ENCODE peak calls at places on chromosomes 2 and 18, in ten cellular contexts. One of them, this sample, is unnamed.

GRCh38 chr2:229084467-229084866 is 186.6 kb downstream of the PID1 start:
- DNase-seq in stomach: no peak
- DNase-seq in H1: no peak
- DNase-seq in ovary: no peak
- DNase-seq in A549: no peak
- DNase-seq in sigmoid colon: no peak
- DNase-seq in K562: no peak
- DNase-seq in GM12878: no peak
- DNase-seq in tibial nerve: no peak
- DNase-seq in upper lobe of left lung: no peak
- DNase-seq in this sample: no peak

GRCh38 chr2:68828887-68829708 is 42.1 kb downstream of the BMP10 start:
- DNase-seq in sigmoid colon: peak; percentile 96
- DNase-seq in H1: no peak
- DNase-seq in ovary: peak; percentile 98
- DNase-seq in tibial nerve: peak; percentile 92
- DNase-seq in K562: peak; percentile 81
- DNase-seq in upper lobe of left lung: peak; percentile 98
- DNase-seq in GM12878: no peak
- DNase-seq in stomach: peak; percentile 94
- DNase-seq in A549: peak; percentile 84
- DNase-seq in this sample: peak; percentile 93

GRCh38 chr2:235478609-235479008 is 15.2 kb upstream of the AGAP1 start:
- DNase-seq in H1: no peak
- DNase-seq in stomach: no peak
- DNase-seq in sigmoid colon: no peak
- DNase-seq in ovary: no peak
- DNase-seq in A549: no peak
- DNase-seq in K562: no peak
- DNase-seq in upper lobe of left lung: no peak
- DNase-seq in GM12878: no peak
- DNase-seq in tibial nerve: no peak
- DNase-seq in this sample: no peak

GRCh38 chr2:72094701-72095100 is 53.0 kb downstream of the CYP26B1 start:
- DNase-seq in ovary: no peak
- DNase-seq in GM12878: no peak
- DNase-seq in upper lobe of left lung: no peak
- DNase-seq in H1: no peak
- DNase-seq in tibial nerve: no peak
- DNase-seq in stomach: peak; percentile 10
- DNase-seq in A549: no peak
- DNase-seq in K562: no peak
- DNase-seq in sigmoid colon: no peak
- DNase-seq in this sample: no peak

GRCh38 chr2:86522711-86523110 is 40.5 kb downstream of the CHMP3 start:
- DNase-seq in H1: no peak
- DNase-seq in K562: no peak
- DNase-seq in A549: no peak
- DNase-seq in GM12878: no peak
- DNase-seq in ovary: no peak
- DNase-seq in stomach: no peak
- DNase-seq in tibial nerve: no peak
- DNase-seq in sigmoid colon: no peak
- DNase-seq in upper lobe of left lung: no peak
- DNase-seq in this sample: no peak

GRCh38 chr2:29233428-29233827 is 118.2 kb downstream of the CLIP4 start:
- DNase-seq in tibial nerve: no peak
- DNase-seq in stomach: no peak
- DNase-seq in upper lobe of left lung: no peak
- DNase-seq in H1: no peak
- DNase-seq in GM12878: no peak
- DNase-seq in ovary: no peak
- DNase-seq in sigmoid colon: no peak
- DNase-seq in A549: no peak
- DNase-seq in K562: no peak
- DNase-seq in this sample: no peak

GRCh38 chr2:169572189-169572588 is 1.5 kb downstream of the FASTKD1 start:
- DNase-seq in GM12878: no peak
- DNase-seq in ovary: no peak
- DNase-seq in K562: no peak
- DNase-seq in H1: no peak
- DNase-seq in tibial nerve: no peak
- DNase-seq in upper lobe of left lung: no peak
- DNase-seq in stomach: no peak
- DNase-seq in A549: no peak
- DNase-seq in sigmoid colon: no peak
- DNase-seq in this sample: no peak

GRCh38 chr2:174759381-174760064 is 4.7 kb downstream of the CHRNA1 start:
- DNase-seq in GM12878: no peak
- DNase-seq in upper lobe of left lung: no peak
- DNase-seq in tibial nerve: no peak
- DNase-seq in A549: no peak
- DNase-seq in sigmoid colon: no peak
- DNase-seq in stomach: no peak
- DNase-seq in K562: no peak
- DNase-seq in ovary: no peak
- DNase-seq in H1: no peak
- DNase-seq in this sample: peak; percentile 64

GRCh38 chr18:79552696-79553095 is 126.9 kb upstream of the CTDP1 start:
- DNase-seq in H1: no peak
- DNase-seq in ovary: no peak
- DNase-seq in sigmoid colon: no peak
- DNase-seq in upper lobe of left lung: no peak
- DNase-seq in GM12878: no peak
- DNase-seq in A549: no peak
- DNase-seq in stomach: no peak
- DNase-seq in K562: no peak
- DNase-seq in tibial nerve: no peak
- DNase-seq in this sample: no peak

GRCh38 chr18:8084160-8084559 is 517.0 kb downstream of the PTPRM start:
- DNase-seq in upper lobe of left lung: no peak
- DNase-seq in K562: peak; percentile 39
- DNase-seq in tibial nerve: no peak
- DNase-seq in sigmoid colon: no peak
- DNase-seq in GM12878: no peak
- DNase-seq in ovary: no peak
- DNase-seq in stomach: no peak
- DNase-seq in H1: peak; percentile 63
- DNase-seq in A549: peak; percentile 15
- DNase-seq in this sample: no peak

GRCh38 chr2:100235098-100235497 is 87.2 kb downstream of the LONRF2 start:
- DNase-seq in A549: no peak
- DNase-seq in sigmoid colon: no peak
- DNase-seq in stomach: peak; percentile 25
- DNase-seq in H1: no peak
- DNase-seq in K562: no peak
- DNase-seq in tibial nerve: no peak
- DNase-seq in ovary: no peak
- DNase-seq in GM12878: no peak
- DNase-seq in upper lobe of left lung: no peak
- DNase-seq in this sample: peak; percentile 22

GRCh38 chr2:68980956-68981355 is 6.5 kb downstream of the GKN1 start:
- DNase-seq in K562: no peak
- DNase-seq in GM12878: no peak
- DNase-seq in stomach: no peak
- DNase-seq in ovary: no peak
- DNase-seq in upper lobe of left lung: peak; percentile 25
- DNase-seq in H1: no peak
- DNase-seq in A549: no peak
- DNase-seq in sigmoid colon: no peak
- DNase-seq in tibial nerve: no peak
- DNase-seq in this sample: no peak

GRCh38 chr2:42996528-42996927 is 204.1 kb upstream of the HAAO start:
- DNase-seq in GM12878: no peak
- DNase-seq in sigmoid colon: no peak
- DNase-seq in tibial nerve: no peak
- DNase-seq in stomach: peak; percentile 25
- DNase-seq in H1: no peak
- DNase-seq in A549: no peak
- DNase-seq in ovary: peak; percentile 2
- DNase-seq in upper lobe of left lung: no peak
- DNase-seq in K562: no peak
- DNase-seq in this sample: no peak

GRCh38 chr2:62198237-62198633 is 2.3 kb downstream of the B3GNT2 start:
- DNase-seq in A549: no peak
- DNase-seq in ovary: no peak
- DNase-seq in upper lobe of left lung: no peak
- DNase-seq in GM12878: no peak
- DNase-seq in sigmoid colon: no peak
- DNase-seq in stomach: no peak
- DNase-seq in H1: no peak
- DNase-seq in K562: no peak
- DNase-seq in tibial nerve: no peak
- DNase-seq in this sample: no peak

GRCh38 chr2:190501231-190501630 is 33.3 kb downstream of the NEMP2 start:
- DNase-seq in K562: no peak
- DNase-seq in A549: no peak
- DNase-seq in ovary: no peak
- DNase-seq in tibial nerve: no peak
- DNase-seq in GM12878: no peak
- DNase-seq in upper lobe of left lung: no peak
- DNase-seq in H1: no peak
- DNase-seq in stomach: no peak
- DNase-seq in sigmoid colon: no peak
- DNase-seq in this sample: no peak

GRCh38 chr2:20575414-20575813 is 75.5 kb downstream of the HS1BP3 start:
- DNase-seq in stomach: no peak
- DNase-seq in tibial nerve: no peak
- DNase-seq in K562: no peak
- DNase-seq in upper lobe of left lung: no peak
- DNase-seq in ovary: no peak
- DNase-seq in H1: no peak
- DNase-seq in GM12878: no peak
- DNase-seq in sigmoid colon: no peak
- DNase-seq in A549: no peak
- DNase-seq in this sample: no peak
- TF ChIP-seq POLR2A in stomach: no peak
- TF ChIP-seq POLR2A in tibial nerve: no peak
- TF ChIP-seq POLR2A in K562: no peak
- TF ChIP-seq POLR2A in upper lobe of left lung: no peak
- TF ChIP-seq POLR2A in ovary: no peak
- TF ChIP-seq POLR2A in H1: no peak
- TF ChIP-seq POLR2A in GM12878: no peak
- TF ChIP-seq POLR2A in sigmoid colon: no peak
- TF ChIP-seq POLR2A in A549: no peak
- TF ChIP-seq POLR2A in this sample: no peak

GRCh38 chr2:102103992-102104871 is 38.3 kb upstream of the IL1R1 start:
- DNase-seq in stomach: peak; percentile 74
- DNase-seq in K562: no peak
- DNase-seq in sigmoid colon: peak; percentile 92
- DNase-seq in tibial nerve: peak; percentile 28
- DNase-seq in GM12878: peak; percentile 67
- DNase-seq in upper lobe of left lung: peak; percentile 79
- DNase-seq in ovary: peak; percentile 68
- DNase-seq in A549: no peak
- DNase-seq in H1: no peak
- DNase-seq in this sample: peak; percentile 70
- TF ChIP-seq EP300 in stomach: no peak
- TF ChIP-seq EP300 in K562: no peak
- TF ChIP-seq EP300 in sigmoid colon: no peak
- TF ChIP-seq EP300 in tibial nerve: no peak
- TF ChIP-seq EP300 in GM12878: no peak
- TF ChIP-seq EP300 in upper lobe of left lung: peak; percentile 46
- TF ChIP-seq EP300 in ovary: no peak
- TF ChIP-seq EP300 in A549: no peak
- TF ChIP-seq EP300 in H1: no peak
- TF ChIP-seq EP300 in this sample: no peak

GRCh38 chr2:240433973-240434727 is 1.3 kb upstream of the GPC1 start:
- DNase-seq in sigmoid colon: peak; percentile 82
- DNase-seq in K562: peak; percentile 43
- DNase-seq in A549: peak; percentile 83
- DNase-seq in upper lobe of left lung: no peak
- DNase-seq in H1: no peak
- DNase-seq in GM12878: no peak
- DNase-seq in ovary: peak; percentile 62
- DNase-seq in tibial nerve: no peak
- DNase-seq in stomach: no peak
- DNase-seq in this sample: peak; percentile 39
- TF ChIP-seq POLR2A in sigmoid colon: no peak
- TF ChIP-seq POLR2A in K562: no peak
- TF ChIP-seq POLR2A in A549: peak; percentile 54
- TF ChIP-seq POLR2A in upper lobe of left lung: no peak
- TF ChIP-seq POLR2A in H1: no peak
- TF ChIP-seq POLR2A in GM12878: no peak
- TF ChIP-seq POLR2A in ovary: no peak
- TF ChIP-seq POLR2A in tibial nerve: no peak
- TF ChIP-seq POLR2A in stomach: no peak
- TF ChIP-seq POLR2A in this sample: no peak

GRCh38 chr2:218961651-218962570 is 2.4 kb downstream of the CDK5R2 start:
- DNase-seq in ovary: no peak
- DNase-seq in A549: no peak
- DNase-seq in upper lobe of left lung: no peak
- DNase-seq in sigmoid colon: no peak
- DNase-seq in K562: peak; percentile 70
- DNase-seq in GM12878: no peak
- DNase-seq in stomach: no peak
- DNase-seq in tibial nerve: no peak
- DNase-seq in H1: no peak
- DNase-seq in this sample: no peak
- TF ChIP-seq EP300 in ovary: no peak
- TF ChIP-seq EP300 in A549: no peak
- TF ChIP-seq EP300 in upper lobe of left lung: no peak
- TF ChIP-seq EP300 in sigmoid colon: no peak
- TF ChIP-seq EP300 in K562: no peak
- TF ChIP-seq EP300 in GM12878: no peak
- TF ChIP-seq EP300 in stomach: no peak
- TF ChIP-seq EP300 in tibial nerve: no peak
- TF ChIP-seq EP300 in H1: no peak
- TF ChIP-seq EP300 in this sample: no peak

DNA sequence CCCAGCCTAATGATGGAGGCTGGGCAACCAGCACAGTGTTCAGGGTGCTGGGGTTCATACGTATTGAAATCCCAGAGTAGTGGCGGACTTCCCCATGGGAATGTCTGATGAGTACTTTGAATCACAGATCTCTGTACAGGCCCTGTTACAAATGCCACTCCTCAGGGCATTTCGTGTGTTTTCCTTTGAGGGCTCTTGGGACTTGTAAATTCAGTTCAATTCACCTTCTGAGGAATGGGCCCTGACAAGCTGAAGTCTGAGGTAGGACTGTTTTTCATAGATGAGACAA is 288 bp upstream of the RDH14 start:
- DNase-seq in GM12878: no peak
- DNase-seq in stomach: no peak
- DNase-seq in K562: no peak
- DNase-seq in tibial nerve: no peak
- DNase-seq in ovary: no peak
- DNase-seq in sigmoid colon: no peak
- DNase-seq in A549: no peak
- DNase-seq in H1: no peak
- DNase-seq in upper lobe of left lung: no peak
- DNase-seq in this sample: no peak
- TF ChIP-seq POLR2A in GM12878: no peak
- TF ChIP-seq POLR2A in stomach: no peak
- TF ChIP-seq POLR2A in K562: peak; percentile 56
- TF ChIP-seq POLR2A in tibial nerve: no peak
- TF ChIP-seq POLR2A in ovary: no peak
- TF ChIP-seq POLR2A in sigmoid colon: no peak
- TF ChIP-seq POLR2A in A549: peak; percentile 61
- TF ChIP-seq POLR2A in H1: peak; percentile 53
- TF ChIP-seq POLR2A in upper lobe of left lung: no peak
- TF ChIP-seq POLR2A in this sample: no peak

This sample was measured in transverse colon.